ENCODE peak calls at places on chromosomes 2 and 18, in six cellular contexts. V is NCI-H187 treated with DMSO at 0.1 percent for 48 hours; W is kidney epithelial cell; Z is pancreas; I is stimulated activated CD4-positive, alpha-beta T cell treated with anti-CD3 and anti-CD28 coated beads, Interleukin-4, amount 100 ng/mL, for 24 hours; B is aorta. L is an unnamed sample.

GRCh38 chr2:231200805-231201474 is 2.5 kb downstream of the ARMC9 start:
- DNase-seq in Z (no peak), V (no peak), I (no peak), B (no peak), W (no peak), L (no peak)

GRCh38 chr2:207481924-207482323 is 47.8 kb upstream of the CREB1 start:
- DNase-seq in W (no peak), B (no peak), I (no peak), Z (peak; percentile 34), V (no peak), L (no peak)

GRCh38 chr18:23422751-23423418 is 30.2 kb upstream of the RIOK3 start:
- DNase-seq in I (no peak), V (no peak), B (no peak), Z (no peak), W (peak; percentile 42), L (no peak)

GRCh38 chr18:10020176-10020575 is 106.4 kb downstream of the VAPA start:
- DNase-seq in B (no peak), W (no peak), Z (no peak), I (no peak), V (peak; percentile 95), L (no peak)

GRCh38 chr18:34542625-34543024 is 167.5 kb upstream of the DTNA start:
- DNase-seq in I (no peak), W (no peak), Z (no peak), V (no peak), B (no peak), L (no peak)

GRCh38 chr2:86074811-86075210 is 30.9 kb downstream of the POLR1A start:
- DNase-seq in B (no peak), Z (no peak), W (no peak), I (no peak), V (no peak), L (no peak)

GRCh38 chr2:99662761-99663341 is 173.0 kb upstream of the REV1 start:
- DNase-seq in V (peak; percentile 45), B (peak; percentile 57), Z (no peak), I (no peak), W (peak; percentile 67), L (no peak)

GRCh38 chr2:155600914-155601760 is 731.4 kb downstream of the NR4A2 start:
- DNase-seq in V (no peak), I (no peak), Z (no peak), W (no peak), B (no peak), L (no peak)

GRCh38 chr2:156601840-156602551 is 165.8 kb downstream of the GPD2 start:
- DNase-seq in V (no peak), W (no peak), B (no peak), Z (no peak), I (no peak), L (no peak)

GRCh38 chr18:54737986-54738385 is 90.3 kb upstream of the RAB27B start:
- DNase-seq in I (no peak), B (no peak), V (no peak), Z (no peak), W (no peak), L (no peak)

GRCh38 chr18:23369231-23369630 is 83.9 kb upstream of the RIOK3 start:
- DNase-seq in Z (no peak), B (no peak), V (no peak), I (no peak), W (no peak), L (no peak)

GRCh38 chr2:68744517-68744916 is 9.9 kb downstream of the ARHGAP25 start:
- DNase-seq in B (no peak), W (no peak), Z (no peak), I (peak; percentile 3), V (no peak), L (no peak)

L was measured in stimulated activated naive CD4-positive, alpha-beta T cell.